ENCODE peak calls at places on chromosomes 6 and 20, in four cellular contexts. D is HCT116, B is prostate gland, T is AG09319. R is an unnamed sample.

GRCh38 chr6:15096894-15097837 is 148.7 kb upstream of the JARID2 start:
- DNase-seq in T (no peak), B (no peak), D (no peak), R (no peak)

GRCh38 chr6:79377047-79377446 is 142.6 kb upstream of the HMGN3 start:
- DNase-seq in B (no peak), D (no peak), T (no peak), R (no peak)

GRCh38 chr20:59589051-59589450 is 15.3 kb upstream of the PHACTR3 start:
- DNase-seq in B (no peak), D (no peak), T (no peak), R (no peak)

GRCh38 chr6:149861603-149862423 is 2.3 kb downstream of the LRP11 start:
- DNase-seq in T (no peak), B (no peak), D (no peak), R (no peak)

GRCh38 chr6:72798196-72798595 is 176.3 kb downstream of the KCNQ5 start:
- DNase-seq in D (no peak), T (no peak), B (no peak), R (no peak)

GRCh38 chr20:61253264-61253639 is 1.2 kb downstream of the CDH4 start:
- DNase-seq in D (no peak), T (no peak), B (no peak), R (no peak)

GRCh38 chr20:15854871-15855270 is 718.4 kb downstream of the KIF16B start:
- DNase-seq in B (no peak), D (no peak), T (no peak), R (no peak)

GRCh38 chr20:6269163-6269873 is 146.5 kb upstream of the FERMT1 start:
- DNase-seq in B (no peak), D (no peak), T (no peak), R (no peak)

GRCh38 chr6:111982681-111983080 is 71.2 kb upstream of the CCN6 start:
- DNase-seq in D (no peak), B (peak), T (no peak), R (no peak)

GRCh38 chr6:137864812-137865508 is 2.1 kb upstream of the TNFAIP3 start:
- DNase-seq in T (no peak), B (no peak), D (no peak), R (no peak)

GRCh38 chr6:137866200-137866913 is 702 bp upstream of the TNFAIP3 start:
- DNase-seq in T (no peak), B (no peak), D (no peak), R (no peak)

GRCh38 chr6:137868721-137869631 is 1.9 kb downstream of the TNFAIP3 start:
- DNase-seq in B (no peak), D (no peak), T (no peak), R (no peak)

GRCh38 chr6:137867685-137868509 is 838 bp downstream of the TNFAIP3 start:
- DNase-seq in B (peak), D (no peak), T (no peak), R (no peak)

DNA sequence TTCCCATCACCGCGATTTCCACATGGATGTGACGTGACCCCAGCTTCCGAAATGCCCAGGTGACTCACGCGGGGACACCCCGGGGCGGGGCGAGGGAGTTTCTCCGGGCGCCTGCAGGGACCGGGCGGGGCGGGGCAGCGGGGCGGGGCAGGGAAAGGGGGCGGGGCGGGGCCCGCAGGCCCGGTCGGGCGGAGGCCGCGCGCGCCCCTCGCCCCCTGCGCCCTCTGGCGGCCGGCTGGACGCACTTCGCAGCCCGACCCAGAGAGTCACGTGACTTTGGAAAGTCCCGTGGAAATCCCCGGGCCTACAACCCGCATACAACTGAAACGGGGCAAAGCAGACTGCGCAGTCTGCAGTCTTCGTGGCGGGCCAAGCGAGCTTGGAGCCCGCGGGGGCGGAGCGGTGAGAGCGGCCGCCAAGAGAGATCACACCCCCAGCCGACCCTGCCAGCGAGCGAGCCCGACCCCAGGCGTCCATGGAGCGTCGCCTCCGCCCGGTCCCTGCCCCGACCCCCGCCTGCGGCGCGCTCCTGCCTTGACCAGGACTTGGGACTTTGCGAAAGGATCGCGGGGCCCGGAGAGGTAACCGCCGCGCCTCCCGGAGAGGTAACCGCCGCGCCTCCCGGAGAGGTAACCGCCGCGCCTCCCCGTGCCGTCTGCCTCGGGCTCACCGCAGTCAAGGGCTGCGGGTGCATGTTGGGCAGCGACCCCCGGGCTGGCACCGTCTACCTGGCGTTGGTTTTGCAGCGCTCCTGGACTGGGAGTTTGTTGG is at the start of gene TNFAIP3:
- DNase-seq in B (peak), T (peak), D (peak), R (peak)
- TF ChIP-seq CTCF in B (peak), T (peak), D (peak), R (peak)

DNA sequence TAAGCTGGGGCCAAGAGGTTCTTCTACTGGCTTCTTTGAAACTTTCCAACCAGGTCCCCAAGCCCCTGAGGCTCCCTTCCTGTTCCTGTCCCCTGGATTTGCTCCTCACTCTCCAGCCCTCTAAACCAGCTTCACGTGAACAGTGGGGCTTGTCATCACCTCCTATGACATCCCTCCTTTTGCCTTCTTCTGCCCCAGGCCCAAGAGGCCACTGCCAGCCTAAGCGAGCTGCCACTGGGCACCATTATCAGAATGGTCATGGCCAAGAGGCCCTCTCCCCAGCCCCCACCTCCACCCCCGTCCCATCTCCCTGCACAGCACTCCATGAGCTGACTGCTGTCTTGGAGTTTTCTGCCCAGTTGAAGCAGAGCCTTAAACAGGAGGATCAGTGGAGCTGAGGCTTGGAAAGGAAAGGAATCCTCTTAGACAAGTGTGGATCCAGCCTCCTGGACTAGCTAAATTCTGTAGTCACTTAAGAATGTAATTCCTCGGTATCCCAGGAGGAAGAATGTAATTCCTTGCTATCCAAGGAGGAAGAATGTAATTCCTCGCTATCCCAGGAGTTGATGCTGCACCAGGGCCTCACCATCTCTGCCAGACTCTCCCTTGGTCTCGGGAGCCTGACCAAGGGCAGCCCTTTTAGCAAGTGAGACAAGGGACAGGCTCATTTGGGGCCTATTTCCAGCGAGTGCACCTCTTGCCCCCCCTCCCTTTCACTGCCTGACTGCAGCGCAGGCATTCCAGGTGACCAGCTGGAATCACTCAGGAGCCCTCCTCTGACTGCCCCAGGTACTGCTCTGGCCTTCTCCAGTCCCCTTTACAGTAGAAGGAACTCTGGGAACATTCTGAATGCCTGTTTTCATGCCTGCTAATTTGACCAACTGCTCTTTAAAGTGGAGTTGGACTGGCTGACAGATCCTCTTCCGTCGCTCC is 76.4 kb downstream of the TCP11 start:
- DNase-seq in D (no peak), T (no peak), B (no peak), R (no peak)
- TF ChIP-seq CTCF in D (peak), T (no peak), B (no peak), R (no peak)

GRCh38 chr6:169188051-169188863 is 65.4 kb downstream of the THBS2 start:
- DNase-seq in B (no peak), T (no peak), D (no peak), R (no peak)

GRCh38 chr6:169186496-169187169 is 67.0 kb downstream of the THBS2 start:
- DNase-seq in T (no peak), D (no peak), B (no peak), R (no peak)

GRCh38 chr6:169183233-169183632 is 70.4 kb downstream of the THBS2 start:
- DNase-seq in B (no peak), D (no peak), T (no peak), R (no peak)

GRCh38 chr6:169185011-169185521 is 68.6 kb downstream of the THBS2 start:
- DNase-seq in B (no peak), D (no peak), T (no peak), R (no peak)

DNA sequence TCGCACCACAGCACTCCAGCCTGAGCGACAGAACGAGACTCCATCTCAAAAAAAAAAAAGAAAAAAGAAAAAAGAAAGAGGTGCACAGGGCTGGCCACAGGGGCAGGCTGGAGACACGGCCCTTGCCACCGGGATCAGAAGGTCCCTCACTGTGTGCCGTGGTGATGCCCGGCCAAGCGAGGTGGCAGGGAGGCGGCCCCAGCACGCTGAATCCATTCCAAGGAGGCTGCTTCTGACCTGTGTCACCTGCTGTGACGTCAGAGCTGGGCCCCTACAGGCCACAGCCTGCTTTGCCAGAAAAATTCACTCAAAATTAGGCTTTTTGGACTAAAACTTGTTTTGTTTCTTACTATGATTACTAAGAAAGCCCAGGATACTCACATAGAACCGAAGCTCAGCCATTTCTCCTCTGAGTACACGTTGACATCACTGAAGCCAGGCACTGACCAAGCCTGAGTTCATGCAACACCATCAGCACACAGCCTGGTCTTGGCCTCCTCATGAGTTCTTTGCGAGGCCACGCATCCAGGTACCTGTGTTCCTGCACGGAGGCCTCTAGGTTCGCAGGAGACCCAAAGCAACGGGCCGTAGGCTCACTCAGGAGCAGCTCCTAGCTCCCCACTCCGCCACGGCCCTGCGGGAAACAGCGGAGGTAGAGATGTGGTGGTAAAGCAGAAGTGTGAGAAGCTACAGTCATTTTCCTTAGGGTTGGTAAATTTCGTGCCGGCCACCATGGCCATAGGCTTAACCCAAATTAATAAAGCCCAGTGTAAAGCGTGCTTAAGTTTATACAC is 67.8 kb downstream of the THBS2 start:
- DNase-seq in D (no peak), B (no peak), T (no peak), R (no peak)
- TF ChIP-seq CTCF in D (no peak), B (no peak), T (no peak), R (no peak)

GRCh38 chr20:37917436-37917835 is 14.5 kb downstream of the VSTM2L start:
- DNase-seq in B (no peak), D (no peak), T (no peak), R (no peak)

GRCh38 chr20:37915434-37915787 is 12.5 kb downstream of the VSTM2L start:
- DNase-seq in D (no peak), B (no peak), T (no peak), R (no peak)

GRCh38 chr20:37914367-37914671 is 11.4 kb downstream of the VSTM2L start:
- DNase-seq in T (no peak), D (no peak), B (no peak), R (no peak)

GRCh38 chr20:37914672-37915433 is 11.9 kb downstream of the VSTM2L start:
- DNase-seq in B (no peak), D (no peak), T (no peak), R (no peak)

DNA sequence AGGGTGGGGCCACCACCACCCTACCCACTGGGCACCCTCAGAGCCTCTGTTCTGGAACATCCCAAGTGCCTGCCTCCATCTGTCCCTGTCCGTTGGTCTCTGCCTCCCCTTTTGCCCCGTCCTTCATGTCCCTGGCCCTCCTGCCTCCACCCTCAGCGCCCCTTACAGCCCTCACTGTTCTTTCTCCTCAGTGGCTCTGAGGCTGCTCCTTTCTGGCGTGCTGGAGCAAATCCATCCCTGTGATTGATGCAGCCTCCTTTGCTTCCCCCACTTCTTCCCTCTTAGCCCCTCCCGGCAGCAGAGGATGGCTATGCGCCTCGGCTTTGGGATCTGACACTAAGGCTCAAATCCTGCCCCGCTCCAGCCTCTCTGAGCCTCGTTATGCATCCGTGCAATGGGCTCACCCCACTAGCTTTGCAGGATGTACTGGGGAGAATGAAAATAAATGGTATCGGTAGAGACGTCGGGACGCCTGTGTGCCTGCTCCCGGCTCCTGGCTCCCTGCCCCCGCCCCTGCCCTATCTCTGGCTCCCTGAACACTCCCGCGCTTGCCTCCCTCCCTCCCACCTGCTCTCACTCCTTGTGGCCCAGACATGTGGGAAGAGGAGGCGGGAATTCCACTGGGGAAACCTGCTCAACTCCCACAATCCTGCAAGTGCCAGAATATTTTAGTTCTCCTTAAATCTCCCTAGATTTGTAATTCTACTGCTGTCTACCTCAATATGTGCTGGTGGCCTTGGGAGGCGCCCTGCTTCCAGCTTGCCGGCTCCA is 13.1 kb downstream of the VSTM2L start:
- DNase-seq in B (no peak), D (no peak), T (no peak), R (no peak)
- TF ChIP-seq CTCF in B (no peak), D (peak), T (no peak), R (no peak)

GRCh38 chr6:514396-514973 is 122.9 kb downstream of the IRF4 start:
- DNase-seq in T (no peak), B (no peak), D (no peak), R (no peak)
- TF ChIP-seq CTCF in T (no peak), B (no peak), D (no peak), R (no peak)

GRCh38 chr6:136235233-136235564 is 14.9 kb downstream of the MTFR2 start:
- DNase-seq in T (no peak), B (no peak), D (no peak), R (no peak)

GRCh38 chr6:136226027-136226673 is 24.0 kb downstream of the MTFR2 start:
- DNase-seq in B (peak), T (peak), D (peak), R (peak)

GRCh38 chr6:136228811-136229210 is 21.3 kb downstream of the MTFR2 start:
- DNase-seq in D (no peak), T (no peak), B (no peak), R (no peak)

GRCh38 chr6:136226674-136227377 is 23.3 kb downstream of the MTFR2 start:
- DNase-seq in D (no peak), T (no peak), B (no peak), R (no peak)

DNA sequence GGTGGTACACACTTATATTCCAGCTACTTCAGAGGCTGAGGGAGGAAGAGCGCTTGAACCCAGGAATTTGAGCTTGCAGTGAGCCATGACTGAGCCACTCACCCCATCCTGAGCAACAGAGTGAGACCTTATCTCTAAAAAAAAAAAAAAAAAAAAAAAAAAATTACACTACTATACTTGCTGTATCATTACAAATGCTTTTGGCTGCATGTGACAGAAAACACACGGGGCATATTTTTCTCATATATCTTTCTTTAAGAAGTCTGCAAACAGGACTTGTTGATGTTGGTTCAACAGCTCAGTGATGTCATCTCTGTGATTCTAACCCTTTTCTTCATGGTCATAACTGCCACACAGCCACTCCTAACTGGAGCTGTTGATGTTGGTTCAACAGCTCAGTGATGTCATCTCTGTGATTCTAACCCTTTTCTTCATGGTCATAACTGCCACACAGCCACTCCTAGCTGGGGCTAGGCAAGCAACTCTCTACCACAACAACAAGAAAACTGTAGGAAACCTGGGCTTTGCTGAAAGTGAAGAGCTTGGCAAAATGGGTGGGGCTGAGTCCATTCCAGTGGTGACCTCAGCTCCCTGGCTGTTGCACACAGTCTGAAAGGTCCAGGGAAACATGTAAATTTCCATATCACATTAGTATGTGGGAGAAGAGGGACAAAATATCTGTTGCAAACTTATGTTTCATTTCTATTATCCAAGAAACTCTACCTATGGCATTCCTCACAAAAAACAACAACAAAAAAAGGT is 19.7 kb downstream of the MTFR2 start:
- DNase-seq in D (no peak), B (no peak), T (no peak), R (no peak)
- TF ChIP-seq CTCF in D (no peak), B (no peak), T (no peak), R (no peak)

R was measured in Calu3.